ENCODE peak calls at places on chromosomes 2 and 18, in five cellular contexts. M is activated CD4-positive, alpha-beta T cell treated with anti-CD3 and anti-CD28 coated beads for 4 hours; K is IMR-90; T is KG1; F is activated T-cell treated with anti-CD3 and anti-CD28 coated beads, Interleukin-2, amount 50 U/mL, for 24 hours. C is an unnamed sample.

GRCh38 chr18:69755041-69755440 is 192.6 kb downstream of the CD226 start:
- DNase-seq in M (no peak), K (no peak), T (no peak), F (no peak), C (no peak)

GRCh38 chr2:197217561-197217960 is 93.0 kb downstream of the ANKRD44 start:
- DNase-seq in M (no peak), K (no peak), T (no peak), F (no peak), C (no peak)

GRCh38 chr2:231673348-231673770 is 35.0 kb upstream of the PTMA start:
- DNase-seq in M (no peak), K (peak; percentile 28), T (no peak), F (no peak), C (no peak)

GRCh38 chr18:22701326-22701725 is 231.8 kb upstream of the RBBP8 start:
- DNase-seq in M (no peak), K (no peak), T (no peak), F (no peak), C (no peak)

GRCh38 chr18:65735166-65735565 is 15.6 kb upstream of the CDH7 start:
- DNase-seq in M (no peak), K (no peak), T (no peak), F (no peak), C (no peak)

GRCh38 chr2:113068706-113069485 is 1.1 kb downstream of the IL1F10 start:
- DNase-seq in M (no peak), K (no peak), T (no peak), F (no peak), C (no peak)

GRCh38 chr18:48138211-48138610 is 207.8 kb upstream of the SMAD2 start:
- DNase-seq in M (no peak), K (no peak), T (no peak), F (no peak), C (no peak)

GRCh38 chr2:158667969-158668368 is 127.1 kb upstream of the DAPL1 start:
- DNase-seq in M (no peak), K (no peak), T (no peak), F (no peak), C (no peak)

GRCh38 chr2:40401896-40402295 is 50.0 kb downstream of the SLC8A1 start:
- DNase-seq in M (no peak), K (peak; percentile 94), T (no peak), F (no peak), C (no peak)

GRCh38 chr18:58828399-58829121 is 36.1 kb upstream of the ZNF532 start:
- DNase-seq in M (no peak), K (no peak), T (no peak), F (no peak), C (no peak)

GRCh38 chr18:26549103-26549485 is 741 bp upstream of the KCTD1 start:
- DNase-seq in M (no peak), K (peak; percentile 31), T (no peak), F (peak; percentile 47), C (no peak)

GRCh38 chr2:17740203-17740602 is 13.4 kb downstream of the SMC6 start:
- DNase-seq in M (no peak), K (no peak), T (no peak), F (no peak), C (no peak)

GRCh38 chr2:32671885-32672519 is 44.2 kb downstream of the TTC27 start:
- DNase-seq in M (no peak), K (no peak), T (no peak), F (no peak), C (no peak)

GRCh38 chr2:15912203-15912602 is 28.1 kb upstream of the MYCN start:
- DNase-seq in M (no peak), K (peak; percentile 1), T (no peak), F (no peak), C (no peak)

GRCh38 chr2:70173520-70173919 is 17.3 kb downstream of the C2orf42 start:
- DNase-seq in M (no peak), K (peak; percentile 6), T (no peak), F (no peak), C (no peak)

GRCh38 chr2:83971547-83971946 is 487.5 kb downstream of the SUCLG1 start:
- DNase-seq in M (no peak), K (no peak), T (no peak), F (no peak), C (no peak)

GRCh38 chr2:228658998-228659397 is 477.5 kb upstream of the SPHKAP start:
- DNase-seq in M (no peak), K (peak; percentile 85), T (no peak), F (no peak), C (no peak)

GRCh38 chr2:38090928-38091327 is 15.0 kb upstream of the CYP1B1 start:
- DNase-seq in M (no peak), K (no peak), T (no peak), F (no peak), C (no peak)

GRCh38 chr18:10235553-10235952 is 218.9 kb upstream of the APCDD1 start:
- DNase-seq in M (no peak), K (no peak), T (no peak), F (no peak), C (no peak)

GRCh38 chr2:208122248-208122647 is 2.1 kb downstream of the CRYGD start:
- DNase-seq in M (no peak), K (no peak), T (no peak), F (no peak), C (no peak)

C was measured in GF-D8.